ENCODE peak calls at places on chromosomes 3 and 15, in nine cellular contexts. One of them, this sample, is unnamed. For H3K4me1, the result is how much of the 10 kb centered on the place peaks cover.

GRCh38 chr3:196215493-196215892 is 841 bp upstream of the SLC51A start:
- DNase-seq in HCT116: no peak
- DNase-seq in tibial nerve: no peak
- DNase-seq in ovary: no peak
- DNase-seq in esophagus squamous epithelium: no peak
- DNase-seq in uterus: no peak
- DNase-seq in IMR-90: no peak
- DNase-seq in A549: no peak
- DNase-seq in Peyer's patch: no peak
- DNase-seq in this sample: no peak

GRCh38 chr3:9238727-9239295 is 10.6 kb downstream of the SRGAP3 start:
- DNase-seq in Peyer's patch: no peak
- DNase-seq in HCT116: no peak
- DNase-seq in IMR-90: no peak
- DNase-seq in esophagus squamous epithelium: no peak
- DNase-seq in A549: no peak
- DNase-seq in ovary: no peak
- DNase-seq in tibial nerve: no peak
- DNase-seq in uterus: no peak
- DNase-seq in this sample: no peak

GRCh38 chr3:139774570-139775302 is 97.0 kb upstream of the NMNAT3 start:
- DNase-seq in HCT116: no peak
- DNase-seq in Peyer's patch: no peak
- DNase-seq in esophagus squamous epithelium: no peak
- DNase-seq in uterus: no peak
- DNase-seq in ovary: no peak
- DNase-seq in A549: no peak
- DNase-seq in IMR-90: no peak
- DNase-seq in tibial nerve: no peak
- DNase-seq in this sample: no peak

GRCh38 chr3:9153763-9154601 is 95.5 kb downstream of the SRGAP3 start:
- DNase-seq in uterus: peak
- DNase-seq in ovary: peak
- DNase-seq in HCT116: no peak
- DNase-seq in esophagus squamous epithelium: no peak
- DNase-seq in Peyer's patch: no peak
- DNase-seq in A549: no peak
- DNase-seq in IMR-90: no peak
- DNase-seq in tibial nerve: peak
- DNase-seq in this sample: no peak

GRCh38 chr3:157261000-157261399 is 101.1 kb upstream of the CCNL1 start:
- DNase-seq in HCT116: no peak
- DNase-seq in Peyer's patch: no peak
- DNase-seq in tibial nerve: no peak
- DNase-seq in IMR-90: no peak
- DNase-seq in uterus: no peak
- DNase-seq in A549: no peak
- DNase-seq in esophagus squamous epithelium: no peak
- DNase-seq in ovary: no peak
- DNase-seq in this sample: peak

GRCh38 chr3:125398952-125399351 is 23.8 kb upstream of the ZNF148 start:
- DNase-seq in ovary: no peak
- DNase-seq in HCT116: no peak
- DNase-seq in IMR-90: no peak
- DNase-seq in Peyer's patch: no peak
- DNase-seq in A549: no peak
- DNase-seq in tibial nerve: no peak
- DNase-seq in esophagus squamous epithelium: no peak
- DNase-seq in uterus: no peak
- DNase-seq in this sample: no peak

GRCh38 chr3:52895416-52895815 is 1.9 kb downstream of the STIMATE start:
- DNase-seq in ovary: no peak
- DNase-seq in uterus: no peak
- DNase-seq in IMR-90: no peak
- DNase-seq in HCT116: no peak
- DNase-seq in Peyer's patch: no peak
- DNase-seq in tibial nerve: no peak
- DNase-seq in A549: no peak
- DNase-seq in esophagus squamous epithelium: no peak
- DNase-seq in this sample: no peak

GRCh38 chr3:183287301-183287971 is 34.4 kb downstream of the B3GNT5 start:
- DNase-seq in IMR-90: peak
- DNase-seq in esophagus squamous epithelium: no peak
- DNase-seq in Peyer's patch: no peak
- DNase-seq in ovary: no peak
- DNase-seq in uterus: peak
- DNase-seq in tibial nerve: no peak
- DNase-seq in A549: no peak
- DNase-seq in HCT116: no peak
- DNase-seq in this sample: no peak

GRCh38 chr3:42025388-42026138 is 63.7 kb upstream of the ULK4 start:
- DNase-seq in A549: peak
- DNase-seq in HCT116: peak
- DNase-seq in tibial nerve: peak
- DNase-seq in Peyer's patch: peak
- DNase-seq in ovary: peak
- DNase-seq in uterus: peak
- DNase-seq in IMR-90: peak
- DNase-seq in esophagus squamous epithelium: peak
- DNase-seq in this sample: peak

GRCh38 chr3:42022355-42022754 is 60.5 kb upstream of the ULK4 start:
- DNase-seq in Peyer's patch: no peak
- DNase-seq in IMR-90: no peak
- DNase-seq in A549: no peak
- DNase-seq in HCT116: no peak
- DNase-seq in tibial nerve: no peak
- DNase-seq in esophagus squamous epithelium: no peak
- DNase-seq in ovary: no peak
- DNase-seq in uterus: no peak
- DNase-seq in this sample: no peak

GRCh38 chr3:42023380-42023779 is 61.5 kb upstream of the ULK4 start:
- DNase-seq in esophagus squamous epithelium: no peak
- DNase-seq in IMR-90: no peak
- DNase-seq in A549: no peak
- DNase-seq in uterus: no peak
- DNase-seq in HCT116: no peak
- DNase-seq in Peyer's patch: no peak
- DNase-seq in tibial nerve: no peak
- DNase-seq in ovary: no peak
- DNase-seq in this sample: no peak

GRCh38 chr3:42028474-42028873 is 62.7 kb upstream of the TRAK1 start:
- DNase-seq in uterus: no peak
- DNase-seq in A549: no peak
- DNase-seq in IMR-90: no peak
- DNase-seq in tibial nerve: no peak
- DNase-seq in esophagus squamous epithelium: no peak
- DNase-seq in ovary: no peak
- DNase-seq in HCT116: no peak
- DNase-seq in Peyer's patch: no peak
- DNase-seq in this sample: no peak

DNA sequence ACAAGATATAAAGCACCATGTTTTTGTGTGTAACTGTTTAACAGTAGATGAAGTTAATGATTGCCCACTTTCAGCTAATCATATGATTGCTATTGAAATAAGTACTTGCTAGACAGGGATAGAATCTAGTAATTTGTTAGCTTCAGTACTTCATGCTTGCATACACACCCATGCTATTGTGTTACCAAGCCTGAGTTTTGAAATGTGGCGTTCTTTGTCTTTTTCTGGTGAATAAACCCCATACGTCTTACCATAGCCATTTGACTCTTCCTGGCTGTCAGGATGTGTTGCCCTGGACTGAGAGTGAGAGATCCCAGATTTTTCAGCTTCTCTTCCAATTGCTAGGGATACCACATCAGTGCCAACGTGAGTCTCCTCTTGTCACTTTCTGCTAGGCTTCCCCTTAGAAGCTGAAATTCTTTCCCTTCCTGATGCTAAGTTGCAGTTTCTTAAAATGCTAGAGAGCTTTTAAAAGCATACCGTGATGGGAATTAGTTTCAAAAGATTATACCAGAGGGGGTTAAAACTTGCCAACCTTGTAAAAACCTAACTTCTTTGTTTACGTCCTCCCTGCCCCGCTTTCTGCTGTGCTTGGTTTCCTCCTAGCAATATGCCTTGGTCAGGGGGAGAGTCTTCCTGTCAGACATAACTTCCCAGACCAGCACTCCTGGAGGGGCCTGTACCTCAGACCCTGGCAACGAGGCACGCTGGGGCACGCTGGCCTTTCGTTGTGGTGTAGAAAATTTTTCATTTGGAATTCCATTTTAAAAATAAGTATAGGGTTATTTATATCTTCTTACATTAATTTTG is 62.9 kb upstream of the ULK4 start:
- DNase-seq in tibial nerve: no peak
- DNase-seq in uterus: no peak
- DNase-seq in Peyer's patch: no peak
- DNase-seq in IMR-90: no peak
- DNase-seq in esophagus squamous epithelium: no peak
- DNase-seq in ovary: no peak
- DNase-seq in HCT116: no peak
- DNase-seq in A549: no peak
- DNase-seq in this sample: no peak
- H3K4me1 ChIP-seq in tibial nerve: under half
- H3K4me1 ChIP-seq in uterus: under half
- H3K4me1 ChIP-seq in Peyer's patch: under half
- H3K4me1 ChIP-seq in IMR-90: under half
- H3K4me1 ChIP-seq in esophagus squamous epithelium: half or more
- H3K4me1 ChIP-seq in ovary: under half
- H3K4me1 ChIP-seq in HCT116: under half
- H3K4me1 ChIP-seq in A549: half or more
- H3K4me1 ChIP-seq in this sample: under half

DNA sequence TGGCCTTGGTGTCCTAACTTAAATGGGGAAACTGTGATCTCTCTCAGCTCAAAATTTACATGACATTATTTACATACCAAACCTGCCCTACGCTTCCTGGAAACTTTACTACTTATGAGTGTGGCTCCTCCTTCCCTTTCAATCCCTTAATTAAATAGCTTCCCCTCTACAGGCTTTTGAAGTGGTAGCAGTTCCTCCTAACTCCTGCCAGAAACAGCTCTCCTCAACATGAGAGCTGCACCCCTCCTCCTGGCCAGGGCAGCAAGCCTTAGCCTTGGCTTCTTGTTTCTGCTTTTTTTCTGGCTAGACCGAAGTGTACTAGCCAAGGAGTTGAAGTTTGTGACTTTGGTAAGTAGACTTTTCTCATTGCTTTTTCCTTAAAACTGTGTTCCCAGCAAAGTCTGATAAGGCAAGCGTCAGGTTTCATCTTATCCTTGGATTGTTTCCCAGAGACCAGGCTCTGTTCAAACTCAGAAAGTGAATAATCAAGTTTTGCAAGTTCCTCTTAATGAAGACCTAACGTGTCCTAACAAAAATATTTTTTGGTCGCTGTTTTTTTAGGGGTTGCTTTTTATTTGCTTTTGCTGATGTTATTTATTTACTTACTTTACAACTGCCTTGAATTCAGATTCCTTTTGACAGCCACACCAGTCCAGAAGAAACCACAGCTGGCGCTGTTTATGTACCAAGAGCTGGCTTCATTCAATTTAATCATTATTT is at the start of gene ACP3:
- DNase-seq in A549: no peak
- DNase-seq in uterus: peak
- DNase-seq in Peyer's patch: no peak
- DNase-seq in tibial nerve: peak
- DNase-seq in HCT116: peak
- DNase-seq in ovary: peak
- DNase-seq in esophagus squamous epithelium: no peak
- DNase-seq in IMR-90: peak
- DNase-seq in this sample: peak
- TF ChIP-seq POLR2A in A549: no peak
- TF ChIP-seq POLR2A in uterus: no peak
- TF ChIP-seq POLR2A in Peyer's patch: no peak
- TF ChIP-seq POLR2A in tibial nerve: no peak
- TF ChIP-seq POLR2A in HCT116: no peak
- TF ChIP-seq POLR2A in ovary: no peak
- TF ChIP-seq POLR2A in esophagus squamous epithelium: peak
- TF ChIP-seq POLR2A in IMR-90: no peak
- TF ChIP-seq POLR2A in this sample: no peak

DNA sequence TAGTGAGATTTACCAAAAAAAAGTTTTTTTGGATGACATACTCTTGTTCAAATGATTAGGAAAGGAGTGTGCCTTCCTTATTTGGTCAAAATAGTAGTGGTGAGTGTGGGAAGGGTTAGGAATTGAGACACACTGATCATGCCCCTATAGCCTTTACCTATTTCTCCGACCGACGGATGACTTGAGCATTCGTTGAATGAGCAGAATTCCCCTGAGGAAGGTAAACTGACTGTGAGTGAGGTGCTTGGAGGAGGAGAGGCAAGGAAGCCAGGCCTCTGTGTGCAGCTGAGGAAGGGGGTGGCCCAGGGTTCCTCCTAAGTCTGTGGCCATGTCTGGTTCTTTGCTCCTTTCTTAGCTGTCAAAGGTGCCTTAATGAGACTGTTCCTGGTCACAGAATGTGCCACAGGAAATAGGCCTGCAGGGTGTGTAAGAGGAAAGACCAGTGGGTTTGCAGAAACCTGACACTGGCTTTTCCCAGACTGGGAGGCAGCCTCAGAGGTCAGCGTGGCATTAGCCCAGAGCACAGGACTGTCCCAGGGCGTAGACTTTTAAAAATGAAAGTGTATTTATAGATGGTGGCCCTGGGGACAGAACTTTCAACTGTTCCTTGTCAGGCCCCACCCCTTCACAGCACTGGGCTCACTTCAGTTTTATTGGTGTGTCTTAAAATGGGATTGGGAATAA is 307.7 kb upstream of the C2CD4B start:
- DNase-seq in esophagus squamous epithelium: no peak
- DNase-seq in ovary: no peak
- DNase-seq in tibial nerve: no peak
- DNase-seq in uterus: no peak
- DNase-seq in HCT116: no peak
- DNase-seq in IMR-90: no peak
- DNase-seq in Peyer's patch: no peak
- DNase-seq in A549: no peak
- DNase-seq in this sample: no peak
- TF ChIP-seq CTCF in esophagus squamous epithelium: no peak
- TF ChIP-seq CTCF in ovary: no peak
- TF ChIP-seq CTCF in tibial nerve: no peak
- TF ChIP-seq CTCF in uterus: no peak
- TF ChIP-seq CTCF in HCT116: no peak
- TF ChIP-seq CTCF in IMR-90: no peak
- TF ChIP-seq CTCF in Peyer's patch: no peak
- TF ChIP-seq CTCF in A549: no peak
- TF ChIP-seq CTCF in this sample: no peak

GRCh38 chr3:44974406-44974805 is 1.6 kb downstream of the ZDHHC3 start:
- DNase-seq in IMR-90: no peak
- DNase-seq in tibial nerve: no peak
- DNase-seq in A549: no peak
- DNase-seq in HCT116: no peak
- DNase-seq in esophagus squamous epithelium: no peak
- DNase-seq in Peyer's patch: no peak
- DNase-seq in uterus: no peak
- DNase-seq in ovary: no peak
- DNase-seq in this sample: no peak

GRCh38 chr3:44969779-44970178 is 6.2 kb downstream of the ZDHHC3 start:
- DNase-seq in ovary: no peak
- DNase-seq in tibial nerve: no peak
- DNase-seq in Peyer's patch: no peak
- DNase-seq in uterus: no peak
- DNase-seq in esophagus squamous epithelium: no peak
- DNase-seq in A549: no peak
- DNase-seq in IMR-90: no peak
- DNase-seq in HCT116: no peak
- DNase-seq in this sample: no peak

GRCh38 chr3:44968447-44968858 is 7.5 kb downstream of the ZDHHC3 start:
- DNase-seq in uterus: no peak
- DNase-seq in tibial nerve: no peak
- DNase-seq in A549: no peak
- DNase-seq in ovary: no peak
- DNase-seq in esophagus squamous epithelium: no peak
- DNase-seq in HCT116: no peak
- DNase-seq in IMR-90: no peak
- DNase-seq in Peyer's patch: no peak
- DNase-seq in this sample: no peak

GRCh38 chr3:44969170-44969569 is 6.8 kb downstream of the ZDHHC3 start:
- DNase-seq in tibial nerve: no peak
- DNase-seq in IMR-90: no peak
- DNase-seq in A549: no peak
- DNase-seq in ovary: no peak
- DNase-seq in esophagus squamous epithelium: no peak
- DNase-seq in HCT116: no peak
- DNase-seq in uterus: no peak
- DNase-seq in Peyer's patch: no peak
- DNase-seq in this sample: no peak

DNA sequence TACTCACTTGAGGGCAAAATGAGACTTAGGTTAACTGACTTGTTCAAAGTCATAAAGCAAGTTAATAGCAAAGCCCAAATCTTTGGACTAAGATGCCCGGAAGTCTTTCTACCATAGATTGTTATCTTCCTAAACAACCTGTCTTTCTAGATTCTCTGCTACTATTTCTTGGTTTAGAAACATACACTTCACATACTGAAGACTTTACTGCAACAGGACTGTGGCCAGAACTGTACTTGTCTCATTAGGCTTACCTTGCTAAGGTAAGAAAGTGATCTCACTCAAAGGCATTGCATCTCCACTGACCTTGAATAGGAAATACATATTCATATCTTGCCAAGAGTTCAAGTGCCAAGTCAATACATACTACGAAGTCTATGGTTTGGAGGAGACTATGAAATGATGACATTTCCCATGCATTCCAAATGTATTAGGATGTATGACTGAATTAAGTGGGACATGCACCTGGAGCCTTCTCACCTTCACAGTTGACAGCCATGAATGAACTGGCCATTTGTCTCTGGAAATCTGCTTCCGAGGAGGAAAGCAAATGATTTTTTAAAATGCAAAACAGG is 5.0 kb downstream of the ZDHHC3 start:
- DNase-seq in uterus: no peak
- DNase-seq in IMR-90: no peak
- DNase-seq in tibial nerve: no peak
- DNase-seq in ovary: no peak
- DNase-seq in esophagus squamous epithelium: no peak
- DNase-seq in A549: no peak
- DNase-seq in HCT116: no peak
- DNase-seq in Peyer's patch: no peak
- DNase-seq in this sample: no peak
- H3K4me1 ChIP-seq in uterus: under half
- H3K4me1 ChIP-seq in IMR-90: under half
- H3K4me1 ChIP-seq in tibial nerve: under half
- H3K4me1 ChIP-seq in ovary: under half
- H3K4me1 ChIP-seq in esophagus squamous epithelium: under half
- H3K4me1 ChIP-seq in A549: under half
- H3K4me1 ChIP-seq in HCT116: half or more
- H3K4me1 ChIP-seq in Peyer's patch: half or more
- H3K4me1 ChIP-seq in this sample: under half